ENCODE peak calls at places on chromosomes 5 and 9, in ten cellular contexts. M is CD8-positive, alpha-beta T cell; S is uterus; K is upper lobe of left lung; B is A549; W is gastrocnemius medialis; J is psoas muscle; O is breast epithelium; Y is stomach; C is Panc1. R is an unnamed sample.
A peak's percentile ranks its signal among the peaks of the same experiment; 100 is the strongest.

GRCh38 chr9:19231126-19232035 is 888 bp downstream of the DENND4C start:
- DNase-seq in J (peak; percentile 65), B (peak; percentile 20), M (peak; percentile 15), Y (peak; percentile 26), K (peak; percentile 25), C (no peak), W (peak; percentile 6), S (peak; percentile 42), O (no peak), R (no peak)

GRCh38 chr5:107958861-107959260 is 288.1 kb upstream of the EFNA5 start:
- DNase-seq in B (no peak), O (no peak), Y (no peak), S (no peak), K (no peak), C (no peak), M (no peak), W (no peak), J (no peak), R (no peak)

GRCh38 chr5:76180817-76181805 is 97.9 kb downstream of the SV2C start:
- DNase-seq in B (peak; percentile 29), S (no peak), J (no peak), M (no peak), K (peak; percentile 38), O (no peak), W (no peak), Y (no peak), C (no peak), R (no peak)

GRCh38 chr9:29160763-29161353 is 1587.6 kb upstream of the C9orf72 start:
- DNase-seq in S (no peak), O (no peak), B (no peak), Y (no peak), M (no peak), K (no peak), C (no peak), J (no peak), W (no peak), R (no peak)

GRCh38 chr5:18792145-18792544 is 1157.9 kb downstream of the TAF11L14 start:
- DNase-seq in M (no peak), K (no peak), C (peak; percentile 42), B (peak; percentile 67), S (no peak), Y (peak; percentile 68), O (no peak), W (no peak), J (no peak), R (no peak)

GRCh38 chr5:145854651-145855258 is 18.1 kb downstream of the GRXCR2 start:
- DNase-seq in O (no peak), S (no peak), B (peak; percentile 70), Y (no peak), W (no peak), C (peak; percentile 48), J (no peak), M (no peak), K (no peak), R (no peak)

GRCh38 chr5:124697912-124698690 is 48.3 kb downstream of the ZNF608 start:
- DNase-seq in O (no peak), J (no peak), C (no peak), K (no peak), M (no peak), S (no peak), Y (no peak), B (no peak), W (no peak), R (no peak)

GRCh38 chr5:149646564-149646963 is 65.3 kb downstream of the ARHGEF37 start:
- DNase-seq in W (no peak), J (no peak), S (no peak), B (no peak), O (no peak), M (peak; percentile 24), Y (no peak), K (no peak), C (no peak), R (no peak)

GRCh38 chr5:89313804-89314588 is 431.0 kb upstream of the MEF2C start:
- DNase-seq in O (no peak), K (no peak), B (no peak), C (no peak), Y (no peak), W (no peak), S (no peak), J (no peak), M (no peak), R (no peak)

GRCh38 chr5:172004824-172005237 is 1.6 kb downstream of the FBXW11 start:
- DNase-seq in J (no peak), O (no peak), Y (no peak), K (no peak), W (no peak), S (no peak), C (no peak), M (no peak), B (peak; percentile 17), R (no peak)

GRCh38 chr9:121271368-121272351 is 3.7 kb downstream of the GSN start:
- DNase-seq in W (peak; percentile 43), B (no peak), K (peak; percentile 72), Y (no peak), S (peak; percentile 45), J (peak; percentile 70), O (no peak), C (no peak), M (no peak), R (no peak)

GRCh38 chr5:136016945-136017530 is 11.8 kb upstream of the TGFBI start:
- DNase-seq in Y (no peak), S (no peak), W (no peak), B (peak; percentile 97), M (no peak), O (no peak), J (no peak), C (no peak), K (no peak), R (peak; percentile 71)

GRCh38 chr5:57842376-57843015 is 359.9 kb upstream of the ACTBL2 start:
- DNase-seq in M (no peak), C (no peak), Y (no peak), W (no peak), B (no peak), J (no peak), S (no peak), K (no peak), O (no peak), R (no peak)

GRCh38 chr5:107389130-107389553 is 281.6 kb downstream of the EFNA5 start:
- DNase-seq in S (no peak), W (no peak), Y (peak; percentile 29), C (peak; percentile 87), B (peak; percentile 86), K (peak; percentile 29), M (no peak), J (no peak), O (no peak), R (no peak)

GRCh38 chr5:163473613-163474243 is 13.3 kb downstream of the HMMR start:
- DNase-seq in B (no peak), M (no peak), K (no peak), O (no peak), C (no peak), Y (no peak), S (no peak), W (no peak), J (no peak), R (no peak)

GRCh38 chr5:65050826-65051498 is 282.2 kb downstream of the CWC27 start:
- DNase-seq in W (no peak), S (peak; percentile 51), J (no peak), C (no peak), M (no peak), B (no peak), O (no peak), Y (no peak), K (no peak), R (no peak)

GRCh38 chr5:149493316-149493715 is 57.9 kb downstream of the CSNK1A1 start:
- DNase-seq in B (no peak), J (no peak), C (no peak), W (no peak), K (no peak), S (no peak), Y (no peak), M (no peak), O (no peak), R (no peak)

GRCh38 chr5:32126691-32127090 is 47.4 kb downstream of the GOLPH3 start:
- DNase-seq in B (no peak), J (no peak), M (no peak), K (no peak), S (no peak), C (no peak), W (no peak), O (no peak), Y (no peak), R (no peak)

GRCh38 chr5:180101451-180102105 is 30.0 kb upstream of the RNF130 start:
- DNase-seq in K (no peak), O (peak; percentile 34), M (no peak), Y (no peak), S (peak; percentile 4), W (no peak), J (no peak), C (no peak), B (no peak), R (no peak)

GRCh38 chr9:99511723-99512122 is 289.6 kb downstream of the SEC61B start:
- DNase-seq in C (no peak), O (no peak), M (no peak), K (no peak), B (no peak), Y (no peak), J (no peak), S (no peak), W (no peak), R (no peak)

GRCh38 chr5:36587354-36587753 is 19.1 kb upstream of the SLC1A3 start:
- DNase-seq in S (no peak), B (no peak), K (no peak), O (no peak), W (no peak), M (no peak), Y (no peak), C (no peak), J (no peak), R (no peak)
- TF ChIP-seq CTCF in S (no peak), B (no peak), K (no peak), O (no peak), W (no peak), M (no peak), Y (no peak), C (no peak), J (no peak), R (no peak)

DNA sequence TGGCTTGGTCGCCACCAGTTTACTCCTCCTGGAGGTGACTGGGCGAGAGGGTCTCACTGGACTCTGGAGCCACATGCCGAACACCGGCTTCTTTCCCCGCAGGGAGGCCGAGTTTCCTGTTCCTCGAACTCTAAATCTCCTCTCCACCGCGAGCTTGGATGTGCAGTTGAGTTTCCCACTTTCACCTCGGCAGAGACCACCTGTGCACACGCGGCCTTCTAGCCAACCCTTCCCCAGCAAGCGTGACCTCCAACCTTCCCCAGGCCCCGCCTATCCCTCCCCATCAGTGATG is 380.1 kb downstream of the IRX2 start:
- DNase-seq in C (no peak), W (no peak), M (no peak), Y (no peak), K (no peak), S (no peak), O (no peak), B (no peak), J (no peak), R (no peak)
- H3K4me1 ChIP-seq in C (no peaks in the 10 kb centered on the region), W (no peaks in the 10 kb centered on the region), M (no peaks in the 10 kb centered on the region), Y (no peaks in the 10 kb centered on the region), K (no peaks in the 10 kb centered on the region), S (no peaks in the 10 kb centered on the region), O (no peaks in the 10 kb centered on the region), B (no peaks in the 10 kb centered on the region), J (no peaks in the 10 kb centered on the region), R (no peaks in the 10 kb centered on the region)

GRCh38 chr5:24347206-24347605 is 297.6 kb downstream of the CDH10 start:
- DNase-seq in J (no peak), S (no peak), B (no peak), Y (no peak), C (no peak), M (no peak), W (no peak), O (no peak), K (no peak), R (no peak)
- TF ChIP-seq CTCF in J (no peak), S (no peak), B (no peak), Y (no peak), C (no peak), M (no peak), W (no peak), O (no peak), K (no peak), R (no peak)

GRCh38 chr5:151675225-151675955 is 11.3 kb downstream of the SPARC start:
- DNase-seq in M (no peak), W (no peak), K (no peak), Y (no peak), S (no peak), J (no peak), B (no peak), O (no peak), C (no peak), R (no peak)
- H3K4me1 ChIP-seq in M (no peaks in the 10 kb centered on the region), W (peaks cover 43% of the 10 kb centered on the region), K (peaks cover 91% of the 10 kb centered on the region), Y (peaks cover 31% of the 10 kb centered on the region), S (peaks cover 48% of the 10 kb centered on the region), J (peaks cover 92% of the 10 kb centered on the region), B (peaks cover 24% of the 10 kb centered on the region), O (peaks cover 10% of the 10 kb centered on the region), C (peaks cover 20% of the 10 kb centered on the region), R (peaks cover 83% of the 10 kb centered on the region)

R was measured in thoracic aorta.